ENCODE peak calls at places on chromosomes 6 and 20, in six cellular contexts. One of them, this sample, is unnamed.

GRCh38 chr6:46901747-46902362 is 19.9 kb downstream of the ADGRF5 start:
- DNase-seq in SHP77: no peak
- DNase-seq in CD4-positive, CD25-positive, alpha-beta regulatory T cell: no peak
- DNase-seq in lower leg skin: no peak
- DNase-seq in SW480: no peak
- DNase-seq in caudate nucleus: no peak
- DNase-seq in this sample: no peak

GRCh38 chr6:16136536-16137450 is 7.9 kb downstream of the MYLIP start:
- DNase-seq in SHP77: no peak
- DNase-seq in CD4-positive, CD25-positive, alpha-beta regulatory T cell: peak; percentile 47
- DNase-seq in lower leg skin: no peak
- DNase-seq in SW480: peak; percentile 33
- DNase-seq in caudate nucleus: no peak
- DNase-seq in this sample: peak; percentile 58

GRCh38 chr6:109299695-109300564 is 82.3 kb downstream of the CD164 start:
- DNase-seq in SHP77: peak; percentile 46
- DNase-seq in CD4-positive, CD25-positive, alpha-beta regulatory T cell: no peak
- DNase-seq in lower leg skin: no peak
- DNase-seq in SW480: no peak
- DNase-seq in caudate nucleus: no peak
- DNase-seq in this sample: no peak

GRCh38 chr20:2693286-2693995 is 861 bp downstream of the EBF4 start:
- DNase-seq in SHP77: peak; percentile 18
- DNase-seq in CD4-positive, CD25-positive, alpha-beta regulatory T cell: peak; percentile 35
- DNase-seq in lower leg skin: no peak
- DNase-seq in SW480: no peak
- DNase-seq in caudate nucleus: peak; percentile 36
- DNase-seq in this sample: peak; percentile 52

GRCh38 chr20:56606174-56606945 is 22.7 kb upstream of the TFAP2C start:
- DNase-seq in SHP77: no peak
- DNase-seq in CD4-positive, CD25-positive, alpha-beta regulatory T cell: no peak
- DNase-seq in lower leg skin: no peak
- DNase-seq in SW480: peak; percentile 99
- DNase-seq in caudate nucleus: no peak
- DNase-seq in this sample: no peak

GRCh38 chr6:71529026-71529425 is 240.4 kb downstream of the OGFRL1 start:
- DNase-seq in SHP77: no peak
- DNase-seq in CD4-positive, CD25-positive, alpha-beta regulatory T cell: no peak
- DNase-seq in lower leg skin: no peak
- DNase-seq in SW480: no peak
- DNase-seq in caudate nucleus: no peak
- DNase-seq in this sample: no peak

GRCh38 chr20:11553603-11554002 is 364.1 kb upstream of the BTBD3 start:
- DNase-seq in SHP77: no peak
- DNase-seq in CD4-positive, CD25-positive, alpha-beta regulatory T cell: no peak
- DNase-seq in lower leg skin: no peak
- DNase-seq in SW480: peak; percentile 23
- DNase-seq in caudate nucleus: no peak
- DNase-seq in this sample: no peak

GRCh38 chr20:23298155-23298554 is 52.4 kb upstream of the NXT1 start:
- DNase-seq in SHP77: no peak
- DNase-seq in CD4-positive, CD25-positive, alpha-beta regulatory T cell: no peak
- DNase-seq in lower leg skin: no peak
- DNase-seq in SW480: no peak
- DNase-seq in caudate nucleus: no peak
- DNase-seq in this sample: no peak

GRCh38 chr6:162706236-162706635 is 21.3 kb downstream of the PRKN start:
- DNase-seq in SHP77: no peak
- DNase-seq in CD4-positive, CD25-positive, alpha-beta regulatory T cell: no peak
- DNase-seq in lower leg skin: peak; percentile 39
- DNase-seq in SW480: no peak
- DNase-seq in caudate nucleus: peak; percentile 10
- DNase-seq in this sample: no peak

GRCh38 chr6:138588805-138589434 is 89.6 kb upstream of the NHSL1 start:
- DNase-seq in SHP77: peak; percentile 48
- DNase-seq in CD4-positive, CD25-positive, alpha-beta regulatory T cell: peak; percentile 80
- DNase-seq in lower leg skin: peak; percentile 45
- DNase-seq in SW480: peak; percentile 66
- DNase-seq in caudate nucleus: peak; percentile 33
- DNase-seq in this sample: peak; percentile 72

GRCh38 chr6:165443462-165443861 is 134.1 kb upstream of the C6orf118 start:
- DNase-seq in SHP77: no peak
- DNase-seq in CD4-positive, CD25-positive, alpha-beta regulatory T cell: no peak
- DNase-seq in lower leg skin: no peak
- DNase-seq in SW480: no peak
- DNase-seq in caudate nucleus: no peak
- DNase-seq in this sample: no peak

GRCh38 chr6:33837971-33838665 is 34.3 kb upstream of the MLN start:
- DNase-seq in SHP77: peak; percentile 27
- DNase-seq in CD4-positive, CD25-positive, alpha-beta regulatory T cell: no peak
- DNase-seq in lower leg skin: no peak
- DNase-seq in SW480: no peak
- DNase-seq in caudate nucleus: no peak
- DNase-seq in this sample: no peak

GRCh38 chr20:17565164-17565845 is 4.6 kb upstream of the DSTN start:
- DNase-seq in SHP77: no peak
- DNase-seq in CD4-positive, CD25-positive, alpha-beta regulatory T cell: no peak
- DNase-seq in lower leg skin: no peak
- DNase-seq in SW480: no peak
- DNase-seq in caudate nucleus: no peak
- DNase-seq in this sample: no peak

GRCh38 chr20:57388953-57389694 is 2.1 kb upstream of the RBM38 start:
- DNase-seq in SHP77: no peak
- DNase-seq in CD4-positive, CD25-positive, alpha-beta regulatory T cell: peak; percentile 86
- DNase-seq in lower leg skin: peak; percentile 53
- DNase-seq in SW480: peak; percentile 84
- DNase-seq in caudate nucleus: peak; percentile 52
- DNase-seq in this sample: no peak

GRCh38 chr6:11785953-11786579 is 7.5 kb upstream of the ADTRP start:
- DNase-seq in SHP77: no peak
- DNase-seq in CD4-positive, CD25-positive, alpha-beta regulatory T cell: peak; percentile 85
- DNase-seq in lower leg skin: no peak
- DNase-seq in SW480: no peak
- DNase-seq in caudate nucleus: no peak
- DNase-seq in this sample: peak; percentile 55

GRCh38 chr20:51884561-51884960 is 82.2 kb upstream of the SALL4 start:
- DNase-seq in SHP77: no peak
- DNase-seq in CD4-positive, CD25-positive, alpha-beta regulatory T cell: no peak
- DNase-seq in lower leg skin: no peak
- DNase-seq in SW480: no peak
- DNase-seq in caudate nucleus: no peak
- DNase-seq in this sample: no peak

GRCh38 chr6:90907931-90908655 is 321.2 kb upstream of the MAP3K7 start:
- DNase-seq in SHP77: no peak
- DNase-seq in CD4-positive, CD25-positive, alpha-beta regulatory T cell: no peak
- DNase-seq in lower leg skin: no peak
- DNase-seq in SW480: no peak
- DNase-seq in caudate nucleus: no peak
- DNase-seq in this sample: no peak

GRCh38 chr6:132445201-132445951 is 44.1 kb upstream of the MOXD1 start:
- DNase-seq in SHP77: no peak
- DNase-seq in CD4-positive, CD25-positive, alpha-beta regulatory T cell: no peak
- DNase-seq in lower leg skin: no peak
- DNase-seq in SW480: no peak
- DNase-seq in caudate nucleus: no peak
- DNase-seq in this sample: no peak

GRCh38 chr6:159053781-159054398 is 9.1 kb upstream of the TAGAP start:
- DNase-seq in SHP77: no peak
- DNase-seq in CD4-positive, CD25-positive, alpha-beta regulatory T cell: no peak
- DNase-seq in lower leg skin: no peak
- DNase-seq in SW480: no peak
- DNase-seq in caudate nucleus: no peak
- DNase-seq in this sample: no peak

GRCh38 chr20:39082686-39083085 is 120.5 kb downstream of the DHX35 start:
- DNase-seq in SHP77: no peak
- DNase-seq in CD4-positive, CD25-positive, alpha-beta regulatory T cell: no peak
- DNase-seq in lower leg skin: no peak
- DNase-seq in SW480: no peak
- DNase-seq in caudate nucleus: no peak
- DNase-seq in this sample: no peak

GRCh38 chr20:47412073-47412472 is 55.6 kb upstream of the ZMYND8 start:
- DNase-seq in SHP77: no peak
- DNase-seq in CD4-positive, CD25-positive, alpha-beta regulatory T cell: no peak
- DNase-seq in lower leg skin: no peak
- DNase-seq in SW480: no peak
- DNase-seq in caudate nucleus: no peak
- DNase-seq in this sample: no peak

GRCh38 chr20:11891827-11892521 is 25.7 kb upstream of the BTBD3 start:
- DNase-seq in SHP77: peak; percentile 93
- DNase-seq in CD4-positive, CD25-positive, alpha-beta regulatory T cell: peak; percentile 55
- DNase-seq in lower leg skin: peak; percentile 55
- DNase-seq in SW480: peak; percentile 85
- DNase-seq in caudate nucleus: peak; percentile 41
- DNase-seq in this sample: peak; percentile 50

GRCh38 chr20:46752639-46753235 is 43.3 kb downstream of the SLC2A10 start:
- DNase-seq in SHP77: peak; percentile 74
- DNase-seq in CD4-positive, CD25-positive, alpha-beta regulatory T cell: peak; percentile 61
- DNase-seq in lower leg skin: peak; percentile 30
- DNase-seq in SW480: peak; percentile 68
- DNase-seq in caudate nucleus: peak; percentile 9
- DNase-seq in this sample: peak; percentile 71

This sample was measured in activated T-cell treated with anti-CD3 and anti-CD28 coated beads, Interleukin-2, amount 50 U/mL, for 48 hours.